ENCODE peak calls at places on chromosomes 13 and 19, in ten cellular contexts. U is esophagus squamous epithelium, L is transverse colon, Z is heart right ventricle, G is fibroblast of lung, K is GM23248, C is body of pancreas, B is MM.1S, P is testis, I is neural progenitor cell. D is an unnamed sample. For H3K4me1, the result is how much of the 10 kb centered on the place peaks cover.

GRCh38 chr19:40627486-40628279 is 26.5 kb downstream of the LTBP4 start:
- DNase-seq in U (no peak), L (no peak), Z (no peak), G (no peak), K (no peak), C (no peak), B (no peak), P (no peak), I (no peak), D (no peak)

GRCh38 chr13:42418184-42418583 is 146.2 kb downstream of the AKAP11 start:
- DNase-seq in U (no peak), L (no peak), Z (no peak), G (no peak), K (no peak), C (no peak), B (no peak), P (no peak), I (no peak), D (no peak)

GRCh38 chr13:36151591-36151990 is 20.4 kb upstream of the DCLK1 start:
- DNase-seq in U (no peak), L (no peak), Z (no peak), G (no peak), K (no peak), C (no peak), B (no peak), P (no peak), I (no peak), D (no peak)

GRCh38 chr13:28743499-28744083 is 24.8 kb upstream of the SLC46A3 start:
- DNase-seq in U (no peak), L (no peak), Z (no peak), G (no peak), K (no peak), C (no peak), B (no peak), P (no peak), I (no peak), D (no peak)

GRCh38 chr13:48817166-48817802 is 158.4 kb upstream of the FNDC3A start:
- DNase-seq in U (no peak), L (no peak), Z (no peak), G (no peak), K (no peak), C (no peak), B (peak), P (no peak), I (no peak), D (no peak)

GRCh38 chr19:1151917-1152601 is 22.0 kb downstream of the SBNO2 start:
- DNase-seq in U (no peak), L (no peak), Z (peak), G (no peak), K (peak), C (no peak), B (no peak), P (peak), I (no peak), D (no peak)

GRCh38 chr19:1064661-1065605 is 2.0 kb upstream of the ARHGAP45 start:
- DNase-seq in U (no peak), L (peak), Z (peak), G (peak), K (peak), C (peak), B (peak), P (peak), I (peak), D (peak)

GRCh38 chr19:56594783-56595547 is at the start of gene ZNF71:
- DNase-seq in U (peak), L (peak), Z (peak), G (peak), K (peak), C (peak), B (peak), P (peak), I (peak), D (peak)

GRCh38 chr13:92896842-92897241 is 329.8 kb upstream of the GPC6 start:
- DNase-seq in U (no peak), L (no peak), Z (no peak), G (peak), K (peak), C (no peak), B (peak), P (no peak), I (peak), D (no peak)

GRCh38 chr13:63190219-63190618 is 1774.6 kb upstream of the PCDH20 start:
- DNase-seq in U (no peak), L (no peak), Z (no peak), G (peak), K (peak), C (no peak), B (no peak), P (no peak), I (no peak), D (no peak)

GRCh38 chr19:51807925-51808324 is 13.0 kb downstream of the FPR3 start:
- DNase-seq in U (no peak), L (no peak), Z (no peak), G (no peak), K (no peak), C (no peak), B (no peak), P (no peak), I (no peak), D (no peak)
- H3K27ac ChIP-seq in U (no peak), L (no peak), Z (peak), G (no peak), K (no peak), C (no peak), B (no peak), P (peak), I (no peak), D (no peak)

DNA sequence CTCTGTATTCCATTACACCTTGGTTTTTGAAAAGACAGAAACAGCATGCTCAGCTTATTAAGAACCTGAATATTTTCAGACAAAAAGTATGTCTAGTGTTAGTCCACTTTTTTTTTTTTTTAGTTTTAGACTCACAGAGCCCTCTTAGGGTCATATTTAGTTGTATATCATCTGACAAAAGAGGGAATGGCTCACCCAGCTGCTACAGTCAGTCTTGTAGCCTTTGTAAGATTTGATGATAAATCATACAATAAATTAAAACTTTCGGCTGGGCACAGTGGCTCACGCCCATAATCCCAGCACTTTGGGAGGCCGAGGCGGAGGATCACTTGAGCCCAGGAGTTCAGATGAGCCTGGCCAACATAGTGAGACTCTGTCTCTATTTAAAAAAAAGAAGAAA is 43.7 kb upstream of the LDLR start:
- DNase-seq in U (no peak), L (no peak), Z (no peak), G (no peak), K (no peak), C (no peak), B (no peak), P (no peak), I (no peak), D (no peak)
- H3K4me1 ChIP-seq in U (under half), L (under half), Z (under half), G (under half), K (under half), C (under half), B (under half), P (under half), I (under half), D (under half)

GRCh38 chr13:112696001-112696868 is 6.4 kb downstream of the ATP11A start:
- DNase-seq in U (no peak), L (no peak), Z (no peak), G (no peak), K (no peak), C (no peak), B (no peak), P (no peak), I (no peak), D (no peak)

GRCh38 chr13:112692586-112692985 is 2.7 kb downstream of the ATP11A start:
- DNase-seq in U (no peak), L (no peak), Z (no peak), G (no peak), K (no peak), C (no peak), B (no peak), P (no peak), I (no peak), D (no peak)

GRCh38 chr13:112696869-112697465 is 7.1 kb downstream of the ATP11A start:
- DNase-seq in U (no peak), L (peak), Z (no peak), G (no peak), K (no peak), C (no peak), B (no peak), P (no peak), I (no peak), D (no peak)

GRCh38 chr13:112692104-112692503 is 2.3 kb downstream of the ATP11A start:
- DNase-seq in U (no peak), L (no peak), Z (no peak), G (no peak), K (no peak), C (no peak), B (no peak), P (no peak), I (no peak), D (no peak)

GRCh38 chr13:112693831-112694497 is 4.1 kb downstream of the ATP11A start:
- DNase-seq in U (no peak), L (no peak), Z (no peak), G (peak), K (peak), C (no peak), B (peak), P (peak), I (peak), D (no peak)
- H3K27ac ChIP-seq in U (no peak), L (no peak), Z (peak), G (no peak), K (peak), C (peak), B (peak), P (peak), I (no peak), D (no peak)

DNA sequence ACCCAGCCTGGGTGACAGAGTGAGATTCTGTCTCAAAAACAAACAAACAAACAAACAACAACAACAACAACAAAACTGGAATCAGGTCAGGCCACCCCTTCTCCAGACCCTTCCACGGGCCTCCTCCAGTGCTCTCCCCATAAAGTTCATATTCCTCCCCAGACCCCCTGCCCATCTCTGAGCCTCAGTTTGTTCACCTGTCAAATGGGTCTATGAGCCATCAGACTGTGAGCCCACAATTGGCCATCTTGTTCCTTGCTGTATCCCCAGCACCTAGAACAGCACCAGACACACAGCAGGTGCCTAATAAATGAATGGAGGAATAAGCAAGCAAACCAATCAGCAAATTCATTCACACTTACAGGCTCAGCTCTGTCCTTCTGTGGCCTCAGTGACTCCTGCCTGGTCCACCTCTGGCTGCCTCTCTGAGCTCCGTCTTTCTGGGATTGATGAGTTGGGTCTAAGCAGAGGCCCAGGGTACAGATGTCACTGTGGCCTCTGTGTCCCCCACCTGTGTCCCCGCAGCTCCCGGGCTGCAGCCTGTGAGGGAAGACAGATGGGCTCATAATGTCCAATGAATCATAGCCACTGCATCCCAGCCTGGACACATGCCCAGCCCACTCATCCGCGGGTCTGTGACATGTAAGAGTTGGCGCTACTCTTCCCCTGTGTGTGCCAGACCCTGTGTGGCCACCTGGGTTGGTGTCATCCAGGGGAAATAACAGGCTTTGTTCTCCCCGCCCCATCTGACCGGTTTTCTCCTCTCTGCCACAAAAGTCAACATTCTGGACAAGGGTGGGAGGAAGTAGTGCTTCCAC is 19.6 kb upstream of the PTPRS start:
- DNase-seq in U (no peak), L (no peak), Z (no peak), G (peak), K (peak), C (no peak), B (no peak), P (no peak), I (no peak), D (no peak)
- H3K4me1 ChIP-seq in U (under half), L (under half), Z (under half), G (under half), K (under half), C (under half), B (under half), P (under half), I (under half), D (under half)

GRCh38 chr19:16587031-16588023 is 15.1 kb upstream of the SLC35E1 start:
- DNase-seq in U (no peak), L (peak), Z (no peak), G (peak), K (peak), C (no peak), B (peak), P (peak), I (no peak), D (peak)
- H3K27ac ChIP-seq in U (peak), L (peak), Z (peak), G (no peak), K (peak), C (peak), B (peak), P (peak), I (no peak), D (peak)

DNA sequence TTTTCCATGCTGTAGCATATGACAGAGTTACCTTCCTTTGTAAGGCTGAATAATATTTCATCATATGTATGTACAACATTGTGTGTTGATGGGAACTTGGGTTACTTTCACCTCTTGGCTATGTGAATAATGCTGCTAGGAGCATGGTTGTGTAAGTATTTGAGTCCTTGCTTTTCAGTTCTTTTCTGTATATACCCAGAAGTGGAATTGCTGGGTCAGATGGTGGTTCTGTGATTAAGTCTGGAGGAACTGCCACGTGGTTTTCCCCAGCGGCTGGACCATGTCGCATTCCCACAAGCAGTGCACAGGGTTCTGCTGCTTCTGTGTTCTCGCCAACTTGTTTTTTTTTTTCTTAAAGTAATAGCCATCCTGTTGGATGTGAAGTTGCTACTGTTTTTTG is 101.1 kb upstream of the TEX29 start:
- DNase-seq in U (no peak), L (no peak), Z (no peak), G (peak), K (peak), C (no peak), B (no peak), P (no peak), I (no peak), D (no peak)
- H3K4me1 ChIP-seq in U (half or more), L (under half), Z (half or more), G (under half), K (under half), C (under half), B (under half), P (under half), I (under half), D (under half)

DNA sequence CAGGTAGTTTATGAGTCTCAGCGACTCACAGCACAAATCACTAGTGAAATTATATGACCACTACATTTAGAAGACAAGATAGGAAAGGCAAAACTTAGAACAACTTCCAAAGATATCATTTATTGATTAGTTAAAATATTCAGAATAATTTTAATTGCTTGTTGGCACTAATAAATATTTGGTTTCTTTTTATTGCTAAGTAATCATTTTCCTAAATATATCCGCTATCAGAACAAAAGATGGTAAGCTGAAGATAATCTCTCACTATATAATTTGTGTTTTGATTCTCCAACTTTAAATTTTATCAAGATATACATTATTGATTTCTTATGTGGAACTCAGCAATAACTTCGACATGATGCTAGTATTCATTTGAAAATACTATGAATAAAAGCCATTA is 248.5 kb downstream of the DIAPH3 start:
- DNase-seq in U (no peak), L (no peak), Z (no peak), G (no peak), K (no peak), C (no peak), B (no peak), P (no peak), I (no peak), D (no peak)
- H3K27ac ChIP-seq in U (no peak), L (no peak), Z (no peak), G (no peak), K (no peak), C (no peak), B (no peak), P (no peak), I (no peak), D (no peak)

D was measured in CD4-positive, alpha-beta memory T cell.